ENCODE peak calls at places on chromosomes 5 and 9, in seven cellular contexts. U, W, B, Q, I, S and Z are unnamed samples.

GRCh38 chr9:90421786-90422185 is 220.8 kb downstream of the DIRAS2 start:
- DNase-seq in U (no peak), W (no peak), B (no peak), Q (no peak), I (no peak), S (no peak), Z (no peak)

GRCh38 chr9:132880311-132880661 is 1.6 kb downstream of the SPACA9 start:
- DNase-seq in U (no peak), W (no peak), B (no peak), Q (no peak), I (no peak), S (no peak), Z (no peak)

GRCh38 chr9:93902051-93902779 is 52.9 kb downstream of the BARX1 start:
- DNase-seq in U (no peak), W (no peak), B (no peak), Q (no peak), I (no peak), S (no peak), Z (no peak)

GRCh38 chr9:128136816-128137793 is 9.6 kb upstream of the PTGES2 start:
- DNase-seq in U (no peak), W (peak; percentile 82), B (no peak), Q (no peak), I (peak; percentile 16), S (no peak), Z (no peak)

GRCh38 chr5:154829589-154830218 is 20.7 kb downstream of the FAXDC2 start:
- DNase-seq in U (no peak), W (no peak), B (peak; percentile 34), Q (no peak), I (peak; percentile 10), S (no peak), Z (no peak)

GRCh38 chr9:130707225-130707976 is 13.8 kb downstream of the EXOSC2 start:
- DNase-seq in U (peak; percentile 76), W (peak; percentile 80), B (peak; percentile 80), Q (peak; percentile 65), I (no peak), S (peak; percentile 38), Z (peak; percentile 77)

GRCh38 chr9:76756273-76756650 is 8.0 kb upstream of the PCA3 start:
- DNase-seq in U (no peak), W (no peak), B (no peak), Q (no peak), I (no peak), S (no peak), Z (no peak)

GRCh38 chr9:96654450-96655197 is 493 bp downstream of the PRXL2C start:
- DNase-seq in U (no peak), W (peak; percentile 97), B (peak; percentile 73), Q (peak; percentile 73), I (peak; percentile 72), S (peak; percentile 88), Z (peak; percentile 89)

GRCh38 chr9:99820330-99821186 is 1.1 kb upstream of the NR4A3 start:
- DNase-seq in U (peak; percentile 66), W (peak; percentile 92), B (peak; percentile 68), Q (peak; percentile 43), I (no peak), S (peak; percentile 48), Z (peak; percentile 89)

GRCh38 chr5:95861221-95861857 is 38.8 kb upstream of the GLRX start:
- DNase-seq in U (peak; percentile 20), W (peak; percentile 100), B (peak; percentile 65), Q (no peak), I (no peak), S (peak; percentile 50), Z (peak; percentile 57)

GRCh38 chr5:96783326-96783725 is 24.4 kb downstream of the ERAP1 start:
- DNase-seq in U (no peak), W (no peak), B (no peak), Q (no peak), I (no peak), S (no peak), Z (no peak)

GRCh38 chr9:22316645-22317044 is 130.0 kb upstream of the DMRTA1 start:
- DNase-seq in U (no peak), W (no peak), B (no peak), Q (no peak), I (no peak), S (no peak), Z (no peak)

GRCh38 chr5:158840193-158840592 is 259.5 kb downstream of the EBF1 start:
- DNase-seq in U (no peak), W (no peak), B (no peak), Q (no peak), I (no peak), S (no peak), Z (no peak)

GRCh38 chr9:116643691-116644090 is 43.4 kb upstream of the TRIM32 start:
- DNase-seq in U (no peak), W (no peak), B (no peak), Q (no peak), I (no peak), S (no peak), Z (no peak)

DNA sequence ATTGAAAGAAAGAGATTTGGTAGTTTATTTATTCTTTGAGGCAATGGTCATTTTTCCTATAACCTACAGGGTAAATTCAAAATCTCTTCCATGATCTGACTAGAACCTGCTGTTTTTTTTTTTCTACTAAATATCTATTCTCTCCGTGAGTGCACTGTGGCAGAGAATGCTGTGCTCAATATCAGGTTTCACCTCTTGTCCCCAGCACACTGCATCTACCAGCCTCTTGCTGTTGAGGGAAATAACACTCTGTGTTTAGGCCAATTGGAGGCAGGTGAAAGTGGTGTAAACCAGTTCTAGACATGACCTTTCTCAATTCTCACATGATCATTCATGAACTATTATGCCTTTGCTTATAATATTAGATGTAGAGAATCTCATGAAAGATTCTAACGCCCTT is 2365.9 kb downstream of the MAT2B start:
- DNase-seq in U (no peak), W (no peak), B (no peak), Q (no peak), I (no peak), S (no peak), Z (no peak)
- H3K9me3 ChIP-seq in U (no peaks in the 10 kb centered on the region), W (peaks cover 2% of the 10 kb centered on the region), B (no peaks in the 10 kb centered on the region), Q (peaks cover 5% of the 10 kb centered on the region), I (no peaks in the 10 kb centered on the region), S (peaks cover 6% of the 10 kb centered on the region), Z (no peaks in the 10 kb centered on the region)

GRCh38 chr5:31412324-31412723 is 119.6 kb downstream of the DROSHA start:
- DNase-seq in U (no peak), W (no peak), B (no peak), Q (no peak), I (no peak), S (no peak), Z (no peak)

GRCh38 chr5:31410089-31410488 is 121.8 kb downstream of the DROSHA start:
- DNase-seq in U (no peak), W (no peak), B (no peak), Q (no peak), I (no peak), S (no peak), Z (no peak)

GRCh38 chr5:31413030-31413812 is 118.7 kb downstream of the DROSHA start:
- DNase-seq in U (no peak), W (no peak), B (no peak), Q (no peak), I (no peak), S (peak; percentile 33), Z (no peak)

GRCh38 chr5:31416547-31416946 is 115.3 kb downstream of the DROSHA start:
- DNase-seq in U (no peak), W (no peak), B (no peak), Q (no peak), I (no peak), S (no peak), Z (no peak)

DNA sequence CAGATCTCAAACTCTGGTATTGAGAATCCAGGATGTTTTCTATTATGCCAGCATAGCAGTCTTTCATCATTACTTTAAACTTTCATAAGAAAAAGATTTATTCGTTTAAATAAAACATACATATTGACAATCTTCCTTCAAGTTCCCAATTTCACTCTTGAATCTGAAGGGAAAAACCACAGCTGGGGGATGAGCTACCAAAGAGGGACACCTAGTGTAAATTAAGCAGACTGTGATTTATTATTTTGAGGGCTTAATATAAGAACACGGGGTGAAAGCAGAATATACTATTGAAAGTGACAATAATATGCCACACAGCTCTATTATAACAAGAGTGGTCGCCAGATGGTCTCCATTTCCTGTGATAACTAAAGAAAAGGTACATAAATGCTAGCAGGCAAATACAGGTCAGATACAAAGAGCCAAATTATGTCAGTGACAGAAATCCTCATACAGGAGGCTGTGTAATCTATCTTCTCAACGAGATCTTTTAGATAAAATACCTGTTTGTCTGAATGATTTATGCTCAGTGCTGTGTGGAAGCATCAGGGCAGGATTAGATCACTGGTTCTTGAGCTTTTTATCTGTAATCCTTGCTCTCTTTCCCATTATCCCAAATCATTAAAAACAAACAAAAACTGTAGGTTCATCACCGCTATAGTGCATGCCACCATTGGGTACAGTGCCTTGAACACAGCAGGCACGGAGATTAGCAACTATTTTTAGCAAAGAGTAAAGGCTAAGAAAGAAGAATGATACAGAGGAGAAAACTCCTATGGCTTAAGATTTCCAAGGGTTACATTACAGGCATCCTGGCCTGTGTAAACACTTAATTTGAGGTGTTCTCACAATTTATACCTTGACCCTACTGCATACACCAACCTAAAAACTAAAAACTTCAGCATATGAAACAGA is 116.6 kb downstream of the DROSHA start:
- DNase-seq in U (no peak), W (no peak), B (no peak), Q (no peak), I (no peak), S (no peak), Z (no peak)
- H3K36me3 ChIP-seq in U (peaks cover 92% of the 10 kb centered on the region), W (peaks cover 27% of the 10 kb centered on the region), B (peaks cover 87% of the 10 kb centered on the region), Q (peaks cover 60% of the 10 kb centered on the region), I (peaks cover 94% of the 10 kb centered on the region), S (peaks cover 44% of the 10 kb centered on the region), Z (no peaks in the 10 kb centered on the region)

DNA sequence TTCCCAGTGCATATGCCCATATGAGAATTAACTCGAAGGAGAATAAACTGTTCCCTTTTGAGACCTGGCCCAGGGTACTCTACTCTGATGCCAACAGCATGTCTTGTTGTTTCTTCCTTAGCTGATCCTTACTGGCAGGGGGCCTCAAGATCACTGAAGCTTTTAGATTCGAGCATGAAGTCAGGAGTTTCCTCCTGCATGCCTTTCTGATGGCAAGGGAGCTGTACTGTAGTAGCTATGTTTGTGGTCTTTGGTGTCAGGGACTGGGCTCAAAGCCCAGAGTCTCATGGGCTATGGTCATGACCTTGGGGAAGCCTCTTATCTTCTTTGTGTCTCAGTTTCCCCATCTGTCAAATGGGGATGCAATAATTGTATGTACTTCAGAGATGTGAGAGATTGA is 57.1 kb downstream of the DOCK2 start:
- DNase-seq in U (no peak), W (no peak), B (no peak), Q (no peak), I (no peak), S (no peak), Z (no peak)
- H3K9me3 ChIP-seq in U (no peaks in the 10 kb centered on the region), W (no peaks in the 10 kb centered on the region), B (no peaks in the 10 kb centered on the region), Q (no peaks in the 10 kb centered on the region), I (no peaks in the 10 kb centered on the region), S (no peaks in the 10 kb centered on the region), Z (no peaks in the 10 kb centered on the region)

GRCh38 chr9:135812961-135813360 is 94.4 kb downstream of the CAMSAP1 start:
- DNase-seq in U (no peak), W (no peak), B (no peak), Q (no peak), I (no peak), S (no peak), Z (no peak)

GRCh38 chr9:135811796-135812195 is 95.5 kb downstream of the CAMSAP1 start:
- DNase-seq in U (no peak), W (no peak), B (no peak), Q (no peak), I (no peak), S (no peak), Z (no peak)

GRCh38 chr9:135809166-135809565 is 98.2 kb downstream of the CAMSAP1 start:
- DNase-seq in U (no peak), W (peak; percentile 24), B (no peak), Q (no peak), I (no peak), S (no peak), Z (no peak)

GRCh38 chr9:135813671-135814290 is 93.6 kb downstream of the CAMSAP1 start:
- DNase-seq in U (no peak), W (no peak), B (no peak), Q (no peak), I (no peak), S (no peak), Z (no peak)

GRCh38 chr9:135810806-135811575 is 96.4 kb downstream of the CAMSAP1 start:
- DNase-seq in U (no peak), W (no peak), B (no peak), Q (no peak), I (no peak), S (no peak), Z (no peak)
- H3K36me3 ChIP-seq in U (peaks cover 51% of the 10 kb centered on the region), W (peaks cover 59% of the 10 kb centered on the region), B (peaks cover 76% of the 10 kb centered on the region), Q (peaks cover 64% of the 10 kb centered on the region), I (peaks cover 59% of the 10 kb centered on the region), S (peaks cover 68% of the 10 kb centered on the region), Z (no peaks in the 10 kb centered on the region)